ENCODE peak calls at places on chromosomes 1 and 21, in nine cellular contexts. R is RPMI7951, X is GM23248, H is T47D, W is endothelial cell, N is HAP-1, Y is HEK293T, K is GF-D8, Z is germinal center. I is an unnamed sample.

GRCh38 chr1:150473659-150474058 is 13.6 kb upstream of the TARS2 start:
- DNase-seq in R (no peak), X (no peak), H (no peak), W (no peak), N (no peak), Y (no peak), K (no peak), Z (no peak), I (no peak)

GRCh38 chr1:113893267-113893666 is 5.9 kb upstream of the BCL2L15 start:
- DNase-seq in R (no peak), X (no peak), H (no peak), W (no peak), N (no peak), Y (no peak), K (no peak), Z (no peak), I (no peak)

GRCh38 chr1:39104158-39105060 is 78.3 kb downstream of the NDUFS5 start:
- DNase-seq in R (peak; percentile 19), X (peak; percentile 67), H (peak; percentile 18), W (peak; percentile 55), N (no peak), Y (peak; percentile 39), K (no peak), Z (no peak), I (no peak)

GRCh38 chr1:221801773-221802516 is 60.1 kb upstream of the DUSP10 start:
- DNase-seq in R (peak; percentile 63), X (peak; percentile 83), H (no peak), W (no peak), N (peak; percentile 5), Y (no peak), K (no peak), Z (no peak), I (no peak)

GRCh38 chr21:32347887-32348450 is 44.8 kb downstream of the URB1 start:
- DNase-seq in R (no peak), X (no peak), H (no peak), W (no peak), N (no peak), Y (no peak), K (no peak), Z (no peak), I (no peak)

GRCh38 chr1:25501235-25502058 is 42.0 kb upstream of the LDLRAP1 start:
- DNase-seq in R (no peak), X (peak; percentile 76), H (peak; percentile 89), W (peak; percentile 50), N (no peak), Y (no peak), K (no peak), Z (no peak), I (no peak)

GRCh38 chr1:22285545-22286396 is 142.9 kb upstream of the WNT4 start:
- DNase-seq in R (no peak), X (no peak), H (no peak), W (no peak), N (no peak), Y (no peak), K (no peak), Z (no peak), I (no peak)

GRCh38 chr1:154837034-154837678 is 32.9 kb downstream of the KCNN3 start:
- DNase-seq in R (no peak), X (no peak), H (no peak), W (no peak), N (no peak), Y (no peak), K (no peak), Z (no peak), I (no peak)

GRCh38 chr1:97377432-97378034 is 543.3 kb downstream of the DPYD start:
- DNase-seq in R (no peak), X (peak; percentile 11), H (no peak), W (no peak), N (no peak), Y (no peak), K (no peak), Z (no peak), I (no peak)

GRCh38 chr1:2834146-2834475 is 32.6 kb upstream of the TTC34 start:
- DNase-seq in R (no peak), X (no peak), H (no peak), W (no peak), N (no peak), Y (no peak), K (no peak), Z (no peak), I (no peak)

GRCh38 chr1:66460776-66461175 is 73.2 kb upstream of the SGIP1 start:
- DNase-seq in R (no peak), X (no peak), H (no peak), W (no peak), N (no peak), Y (no peak), K (no peak), Z (no peak), I (no peak)

GRCh38 chr1:68178821-68179490 is 53.4 kb downstream of the WLS start:
- DNase-seq in R (peak; percentile 40), X (peak; percentile 47), H (no peak), W (no peak), N (no peak), Y (no peak), K (no peak), Z (no peak), I (no peak)

I was measured in SK-MEL-5.